ENCODE peak calls at places on chromosomes 4 and X, in nine cellular contexts. One of them, this sample, is unnamed.

GRCh38 chr4:26238782-26239647 is 81.8 kb upstream of the RBPJ start:
- DNase-seq in fibroblast of lung: peak; percentile 72
- DNase-seq in breast epithelium: no peak
- DNase-seq in psoas muscle: no peak
- DNase-seq in AG10803: peak; percentile 56
- DNase-seq in fibroblast of mammary gland: peak; percentile 46
- DNase-seq in A549: no peak
- DNase-seq in prostate gland: no peak
- DNase-seq in cardiac fibroblast: peak; percentile 31
- DNase-seq in this sample: no peak

GRCh38 chrX:84162401-84162800 is 25.6 kb downstream of the RPS6KA6 start:
- DNase-seq in cardiac fibroblast: no peak
- DNase-seq in psoas muscle: no peak
- DNase-seq in A549: no peak
- DNase-seq in fibroblast of lung: no peak
- DNase-seq in breast epithelium: no peak
- DNase-seq in prostate gland: no peak
- DNase-seq in fibroblast of mammary gland: no peak
- DNase-seq in AG10803: no peak
- DNase-seq in this sample: no peak

GRCh38 chr4:133593764-133594163 is 444.7 kb downstream of the PCDH10 start:
- DNase-seq in fibroblast of lung: no peak
- DNase-seq in fibroblast of mammary gland: no peak
- DNase-seq in prostate gland: no peak
- DNase-seq in breast epithelium: no peak
- DNase-seq in psoas muscle: no peak
- DNase-seq in cardiac fibroblast: no peak
- DNase-seq in AG10803: no peak
- DNase-seq in A549: no peak
- DNase-seq in this sample: no peak

GRCh38 chr4:146099585-146099984 is 75.9 kb upstream of the LSM6 start:
- DNase-seq in fibroblast of lung: no peak
- DNase-seq in psoas muscle: no peak
- DNase-seq in A549: no peak
- DNase-seq in cardiac fibroblast: no peak
- DNase-seq in prostate gland: no peak
- DNase-seq in fibroblast of mammary gland: no peak
- DNase-seq in breast epithelium: no peak
- DNase-seq in AG10803: no peak
- DNase-seq in this sample: no peak

GRCh38 chr4:2417196-2417764 is 1.2 kb downstream of the ZFYVE28 start:
- DNase-seq in A549: no peak
- DNase-seq in cardiac fibroblast: no peak
- DNase-seq in breast epithelium: no peak
- DNase-seq in prostate gland: no peak
- DNase-seq in psoas muscle: no peak
- DNase-seq in fibroblast of mammary gland: no peak
- DNase-seq in fibroblast of lung: no peak
- DNase-seq in AG10803: no peak
- DNase-seq in this sample: no peak

GRCh38 chr4:89800527-89801103 is 36.3 kb downstream of the SNCA start:
- DNase-seq in psoas muscle: no peak
- DNase-seq in cardiac fibroblast: peak; percentile 23
- DNase-seq in AG10803: no peak
- DNase-seq in A549: no peak
- DNase-seq in fibroblast of lung: peak; percentile 85
- DNase-seq in prostate gland: no peak
- DNase-seq in fibroblast of mammary gland: no peak
- DNase-seq in breast epithelium: no peak
- DNase-seq in this sample: no peak

GRCh38 chr4:41360214-41360910 is 103.6 kb downstream of the UCHL1 start:
- DNase-seq in prostate gland: peak; percentile 65
- DNase-seq in breast epithelium: peak; percentile 30
- DNase-seq in fibroblast of mammary gland: peak; percentile 7
- DNase-seq in cardiac fibroblast: peak; percentile 50
- DNase-seq in A549: peak; percentile 61
- DNase-seq in fibroblast of lung: peak; percentile 58
- DNase-seq in psoas muscle: peak; percentile 86
- DNase-seq in AG10803: peak; percentile 31
- DNase-seq in this sample: no peak

GRCh38 chr4:7195546-7196282 is 3.4 kb downstream of the SORCS2 start:
- DNase-seq in breast epithelium: no peak
- DNase-seq in AG10803: peak; percentile 53
- DNase-seq in fibroblast of lung: peak; percentile 84
- DNase-seq in cardiac fibroblast: peak; percentile 34
- DNase-seq in fibroblast of mammary gland: peak; percentile 55
- DNase-seq in prostate gland: no peak
- DNase-seq in psoas muscle: no peak
- DNase-seq in A549: no peak
- DNase-seq in this sample: no peak

GRCh38 chr4:102217775-102218174 is 127.5 kb downstream of the SLC39A8 start:
- DNase-seq in psoas muscle: no peak
- DNase-seq in cardiac fibroblast: no peak
- DNase-seq in fibroblast of mammary gland: no peak
- DNase-seq in prostate gland: no peak
- DNase-seq in fibroblast of lung: no peak
- DNase-seq in breast epithelium: no peak
- DNase-seq in A549: no peak
- DNase-seq in AG10803: no peak
- DNase-seq in this sample: peak; percentile 9

GRCh38 chrX:96770315-96770714 is 85.7 kb downstream of the DIAPH2 start:
- DNase-seq in prostate gland: no peak
- DNase-seq in psoas muscle: no peak
- DNase-seq in AG10803: peak; percentile 20
- DNase-seq in A549: peak; percentile 5
- DNase-seq in fibroblast of mammary gland: peak; percentile 33
- DNase-seq in breast epithelium: no peak
- DNase-seq in cardiac fibroblast: peak; percentile 33
- DNase-seq in fibroblast of lung: peak; percentile 8
- DNase-seq in this sample: no peak

GRCh38 chrX:129612396-129612795 is 42.4 kb downstream of the APLN start:
- DNase-seq in A549: no peak
- DNase-seq in breast epithelium: peak; percentile 62
- DNase-seq in fibroblast of lung: no peak
- DNase-seq in AG10803: no peak
- DNase-seq in psoas muscle: no peak
- DNase-seq in prostate gland: no peak
- DNase-seq in fibroblast of mammary gland: no peak
- DNase-seq in cardiac fibroblast: no peak
- DNase-seq in this sample: no peak

GRCh38 chrX:144681501-144681900 is 565.8 kb upstream of the SPANXN1 start:
- DNase-seq in AG10803: peak; percentile 52
- DNase-seq in psoas muscle: no peak
- DNase-seq in fibroblast of lung: peak; percentile 1
- DNase-seq in breast epithelium: no peak
- DNase-seq in fibroblast of mammary gland: peak; percentile 64
- DNase-seq in prostate gland: no peak
- DNase-seq in A549: no peak
- DNase-seq in cardiac fibroblast: peak; percentile 0
- DNase-seq in this sample: no peak

GRCh38 chr4:109162759-109163158 is 139.7 kb downstream of the COL25A1 start:
- DNase-seq in breast epithelium: no peak
- DNase-seq in psoas muscle: no peak
- DNase-seq in cardiac fibroblast: no peak
- DNase-seq in A549: no peak
- DNase-seq in fibroblast of lung: no peak
- DNase-seq in fibroblast of mammary gland: no peak
- DNase-seq in prostate gland: no peak
- DNase-seq in AG10803: no peak
- DNase-seq in this sample: no peak
- TF ChIP-seq CTCF in breast epithelium: no peak
- TF ChIP-seq CTCF in psoas muscle: no peak
- TF ChIP-seq CTCF in cardiac fibroblast: no peak
- TF ChIP-seq CTCF in A549: no peak
- TF ChIP-seq CTCF in fibroblast of lung: no peak
- TF ChIP-seq CTCF in fibroblast of mammary gland: no peak
- TF ChIP-seq CTCF in prostate gland: no peak
- TF ChIP-seq CTCF in AG10803: no peak
- TF ChIP-seq CTCF in this sample: peak; percentile 24

GRCh38 chr4:25012671-25013070 is 18.1 kb downstream of the LGI2 start:
- DNase-seq in cardiac fibroblast: no peak
- DNase-seq in fibroblast of mammary gland: no peak
- DNase-seq in psoas muscle: no peak
- DNase-seq in prostate gland: no peak
- DNase-seq in AG10803: no peak
- DNase-seq in fibroblast of lung: no peak
- DNase-seq in A549: no peak
- DNase-seq in breast epithelium: no peak
- DNase-seq in this sample: no peak

GRCh38 chr4:25002679-25003078 is 28.1 kb downstream of the LGI2 start:
- DNase-seq in AG10803: no peak
- DNase-seq in A549: no peak
- DNase-seq in prostate gland: no peak
- DNase-seq in fibroblast of lung: peak; percentile 28
- DNase-seq in cardiac fibroblast: peak; percentile 35
- DNase-seq in psoas muscle: no peak
- DNase-seq in breast epithelium: no peak
- DNase-seq in fibroblast of mammary gland: peak; percentile 12
- DNase-seq in this sample: no peak

GRCh38 chr4:25011135-25011866 is 19.4 kb downstream of the LGI2 start:
- DNase-seq in psoas muscle: no peak
- DNase-seq in AG10803: no peak
- DNase-seq in cardiac fibroblast: no peak
- DNase-seq in fibroblast of lung: no peak
- DNase-seq in fibroblast of mammary gland: no peak
- DNase-seq in breast epithelium: no peak
- DNase-seq in prostate gland: no peak
- DNase-seq in A549: no peak
- DNase-seq in this sample: no peak

GRCh38 chr4:25007608-25008007 is 23.1 kb downstream of the LGI2 start:
- DNase-seq in prostate gland: no peak
- DNase-seq in cardiac fibroblast: no peak
- DNase-seq in fibroblast of mammary gland: no peak
- DNase-seq in breast epithelium: no peak
- DNase-seq in A549: no peak
- DNase-seq in psoas muscle: no peak
- DNase-seq in fibroblast of lung: no peak
- DNase-seq in AG10803: no peak
- DNase-seq in this sample: no peak
- H3K4me3 ChIP-seq in prostate gland: no peak overlapping the region
- H3K4me3 ChIP-seq in cardiac fibroblast: no peak overlapping the region
- H3K4me3 ChIP-seq in fibroblast of mammary gland: no peak overlapping the region
- H3K4me3 ChIP-seq in breast epithelium: no peak overlapping the region
- H3K4me3 ChIP-seq in A549: no peak overlapping the region
- H3K4me3 ChIP-seq in psoas muscle: no peak overlapping the region
- H3K4me3 ChIP-seq in fibroblast of lung: no peak overlapping the region
- H3K4me3 ChIP-seq in AG10803: no peak overlapping the region
- H3K4me3 ChIP-seq in this sample: no peak overlapping the region

GRCh38 chr4:56433280-56433679 is 2.1 kb downstream of the PPAT start:
- DNase-seq in AG10803: no peak
- DNase-seq in fibroblast of lung: no peak
- DNase-seq in psoas muscle: no peak
- DNase-seq in A549: no peak
- DNase-seq in breast epithelium: no peak
- DNase-seq in fibroblast of mammary gland: no peak
- DNase-seq in prostate gland: no peak
- DNase-seq in cardiac fibroblast: no peak
- DNase-seq in this sample: no peak

GRCh38 chr4:56430203-56430602 is 5.2 kb downstream of the PPAT start:
- DNase-seq in fibroblast of lung: no peak
- DNase-seq in psoas muscle: no peak
- DNase-seq in prostate gland: no peak
- DNase-seq in cardiac fibroblast: no peak
- DNase-seq in A549: no peak
- DNase-seq in breast epithelium: no peak
- DNase-seq in AG10803: no peak
- DNase-seq in fibroblast of mammary gland: no peak
- DNase-seq in this sample: no peak

GRCh38 chr4:56435748-56436442 is at the start of gene PAICS:
- DNase-seq in A549: peak; percentile 93
- DNase-seq in fibroblast of lung: peak; percentile 91
- DNase-seq in breast epithelium: peak; percentile 82
- DNase-seq in AG10803: peak; percentile 90
- DNase-seq in fibroblast of mammary gland: peak; percentile 90
- DNase-seq in psoas muscle: peak; percentile 92
- DNase-seq in prostate gland: peak; percentile 91
- DNase-seq in cardiac fibroblast: peak; percentile 96
- DNase-seq in this sample: peak; percentile 53

GRCh38 chr4:56434599-56435000 is 815 bp downstream of the PPAT start:
- DNase-seq in cardiac fibroblast: peak; percentile 76
- DNase-seq in fibroblast of mammary gland: peak; percentile 58
- DNase-seq in A549: no peak
- DNase-seq in fibroblast of lung: peak; percentile 74
- DNase-seq in prostate gland: peak; percentile 15
- DNase-seq in AG10803: peak; percentile 49
- DNase-seq in psoas muscle: no peak
- DNase-seq in breast epithelium: peak; percentile 27
- DNase-seq in this sample: no peak

DNA sequence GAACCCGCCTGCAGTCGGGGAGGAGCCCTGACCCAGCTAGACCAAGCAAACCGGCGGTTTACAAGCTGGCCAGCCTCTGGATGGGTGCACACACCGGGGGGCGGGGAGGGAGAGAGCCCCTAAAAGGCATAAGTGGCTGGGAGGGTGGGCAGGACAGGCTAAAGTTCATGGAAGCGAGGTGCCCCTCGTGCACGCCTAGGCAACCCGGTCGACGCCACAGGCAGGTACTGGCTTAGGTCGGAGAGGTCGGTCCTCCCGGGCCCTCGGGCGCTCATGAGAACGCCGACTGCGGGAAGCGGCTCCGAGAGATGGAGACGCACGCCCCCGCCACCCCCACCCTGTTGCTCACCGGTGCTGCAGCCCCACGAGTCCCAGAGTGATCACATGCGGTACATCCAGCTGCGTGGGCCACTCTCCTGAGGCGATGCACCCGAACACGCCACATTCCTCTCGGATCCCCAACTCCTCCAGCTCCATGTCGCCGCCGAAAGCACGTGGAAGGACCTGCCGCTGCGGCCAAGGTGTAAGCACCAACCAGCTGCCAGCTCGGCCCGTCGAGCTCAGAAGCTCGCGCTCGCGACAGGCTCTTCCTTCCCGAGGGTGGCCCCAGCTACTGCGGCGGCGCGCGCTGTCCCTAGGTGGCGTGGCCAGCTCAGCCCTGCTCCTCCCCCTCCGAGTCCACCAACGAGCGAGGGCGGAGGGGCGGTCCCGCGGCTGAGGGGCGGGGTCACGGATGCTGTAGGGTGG is at the start of gene PPAT:
- DNase-seq in fibroblast of lung: peak; percentile 98
- DNase-seq in psoas muscle: peak; percentile 98
- DNase-seq in breast epithelium: peak; percentile 97
- DNase-seq in cardiac fibroblast: peak; percentile 99
- DNase-seq in AG10803: peak; percentile 95
- DNase-seq in prostate gland: peak; percentile 97
- DNase-seq in A549: peak; percentile 97
- DNase-seq in fibroblast of mammary gland: peak; percentile 95
- DNase-seq in this sample: peak; percentile 70
- TF ChIP-seq CTCF in fibroblast of lung: peak; percentile 21
- TF ChIP-seq CTCF in psoas muscle: peak; percentile 26
- TF ChIP-seq CTCF in breast epithelium: peak; percentile 45
- TF ChIP-seq CTCF in cardiac fibroblast: no peak
- TF ChIP-seq CTCF in AG10803: peak; percentile 4
- TF ChIP-seq CTCF in prostate gland: peak; percentile 21
- TF ChIP-seq CTCF in A549: no peak
- TF ChIP-seq CTCF in fibroblast of mammary gland: no peak
- TF ChIP-seq CTCF in this sample: peak; percentile 14

DNA sequence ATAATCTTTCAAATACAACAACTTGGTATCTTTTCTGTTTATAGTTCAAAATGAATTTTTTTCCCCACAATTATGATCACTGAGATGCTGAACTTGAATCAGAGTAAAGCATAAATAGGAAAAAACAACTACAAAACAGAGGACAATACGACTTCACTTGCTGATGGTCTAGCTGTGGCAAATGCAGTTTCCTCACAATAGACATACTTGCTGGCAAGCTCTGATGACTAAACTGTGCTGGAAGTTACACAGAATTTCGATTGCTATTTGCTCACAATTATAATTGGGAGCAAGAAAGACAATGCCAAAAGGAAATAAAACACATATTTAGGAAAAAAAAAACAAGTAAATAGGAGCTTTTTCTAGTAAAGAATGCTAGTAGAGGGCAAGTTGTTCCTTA is 14.7 kb downstream of the VEGFC start:
- DNase-seq in cardiac fibroblast: peak; percentile 79
- DNase-seq in prostate gland: no peak
- DNase-seq in psoas muscle: no peak
- DNase-seq in fibroblast of lung: peak; percentile 89
- DNase-seq in AG10803: peak; percentile 93
- DNase-seq in A549: peak; percentile 48
- DNase-seq in breast epithelium: no peak
- DNase-seq in fibroblast of mammary gland: peak; percentile 80
- DNase-seq in this sample: no peak
- H3K4me3 ChIP-seq in cardiac fibroblast: no peak overlapping the region
- H3K4me3 ChIP-seq in prostate gland: no peak overlapping the region
- H3K4me3 ChIP-seq in psoas muscle: no peak overlapping the region
- H3K4me3 ChIP-seq in fibroblast of lung: no peak overlapping the region
- H3K4me3 ChIP-seq in AG10803: peak overlapping the region; percentile 1
- H3K4me3 ChIP-seq in A549: peak overlapping the region; percentile 7
- H3K4me3 ChIP-seq in breast epithelium: no peak overlapping the region
- H3K4me3 ChIP-seq in fibroblast of mammary gland: no peak overlapping the region
- H3K4me3 ChIP-seq in this sample: no peak overlapping the region